ENCODE peak calls at places on chromosomes 16 and 17, in nine cellular contexts. A is Caco-2; G is right cardiac atrium; Q is CD8-positive, alpha-beta T cell; U is choroid plexus epithelial cell; F is hepatocyte; E is osteoblast; B is AG09309; C is endodermal cell. D is an unnamed sample.

GRCh38 chr17:14622622-14623101 is 321.8 kb downstream of the HS3ST3B1 start:
- DNase-seq in C (no peak), B (peak), U (no peak), Q (no peak), E (no peak), G (no peak), F (peak), A (no peak), D (no peak)

GRCh38 chr16:30084816-30085159 is 6.9 kb downstream of the TBX6 start:
- DNase-seq in A (no peak), F (no peak), B (no peak), G (peak), U (no peak), E (peak), Q (no peak), C (no peak), D (no peak)

GRCh38 chr17:74199306-74200092 is 4.0 kb upstream of the RPL38 start:
- DNase-seq in A (peak), F (peak), E (peak), G (peak), C (peak), Q (peak), U (peak), B (no peak), D (no peak)

GRCh38 chr17:82932146-82933005 is 92.6 kb upstream of the ZNF750 start:
- DNase-seq in F (no peak), C (no peak), A (peak), B (no peak), Q (no peak), U (peak), G (no peak), E (peak), D (no peak)

GRCh38 chr17:78138204-78139060 is 7.8 kb upstream of the C17orf99 start:
- DNase-seq in B (no peak), E (peak), Q (no peak), G (no peak), C (peak), A (no peak), F (no peak), U (no peak), D (no peak)

GRCh38 chr16:68885321-68885720 is 42.0 kb downstream of the TANGO6 start:
- DNase-seq in E (no peak), G (no peak), C (no peak), Q (no peak), U (no peak), A (no peak), B (no peak), F (no peak), D (no peak)

GRCh38 chr17:29112780-29113295 is 67.4 kb downstream of the MYO18A start:
- DNase-seq in F (no peak), C (no peak), G (peak), U (no peak), B (no peak), E (peak), A (no peak), Q (no peak), D (no peak)

GRCh38 chr16:30965436-30965835 is 7.9 kb downstream of the SETD1A start:
- DNase-seq in C (no peak), E (no peak), F (no peak), U (no peak), A (no peak), B (no peak), G (no peak), Q (no peak), D (no peak)

GRCh38 chr16:62738631-62739030 is 702.4 kb upstream of the CDH8 start:
- DNase-seq in G (no peak), B (no peak), Q (no peak), U (no peak), C (no peak), E (no peak), F (no peak), A (no peak), D (no peak)

DNA sequence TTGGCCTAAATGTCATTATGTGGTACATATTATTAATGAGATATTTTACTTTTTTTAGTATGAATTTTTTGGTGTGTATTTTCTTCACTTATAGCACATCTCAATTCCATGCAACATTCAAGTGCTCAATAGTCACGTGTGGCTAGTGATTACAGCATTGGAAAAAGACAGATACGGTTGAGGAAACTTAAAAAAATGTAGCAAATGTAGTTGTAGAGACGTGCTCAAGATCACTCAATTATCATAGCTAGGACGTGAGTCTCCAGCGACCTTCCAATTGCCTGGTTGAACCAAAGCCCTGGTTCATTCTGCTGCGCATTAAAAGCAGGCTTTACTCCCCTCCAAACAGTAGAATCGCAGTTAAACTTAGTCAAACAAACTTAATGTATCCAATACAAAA is 1.2 kb upstream of the LIG3 start:
- DNase-seq in B (no peak), E (no peak), A (no peak), Q (no peak), C (no peak), F (no peak), G (no peak), U (no peak), D (no peak)
- H3K4me3 ChIP-seq in B (no peak), E (no peak), A (no peak), Q (no peak), C (peak), F (no peak), G (no peak), U (no peak), D (no peak)

DNA sequence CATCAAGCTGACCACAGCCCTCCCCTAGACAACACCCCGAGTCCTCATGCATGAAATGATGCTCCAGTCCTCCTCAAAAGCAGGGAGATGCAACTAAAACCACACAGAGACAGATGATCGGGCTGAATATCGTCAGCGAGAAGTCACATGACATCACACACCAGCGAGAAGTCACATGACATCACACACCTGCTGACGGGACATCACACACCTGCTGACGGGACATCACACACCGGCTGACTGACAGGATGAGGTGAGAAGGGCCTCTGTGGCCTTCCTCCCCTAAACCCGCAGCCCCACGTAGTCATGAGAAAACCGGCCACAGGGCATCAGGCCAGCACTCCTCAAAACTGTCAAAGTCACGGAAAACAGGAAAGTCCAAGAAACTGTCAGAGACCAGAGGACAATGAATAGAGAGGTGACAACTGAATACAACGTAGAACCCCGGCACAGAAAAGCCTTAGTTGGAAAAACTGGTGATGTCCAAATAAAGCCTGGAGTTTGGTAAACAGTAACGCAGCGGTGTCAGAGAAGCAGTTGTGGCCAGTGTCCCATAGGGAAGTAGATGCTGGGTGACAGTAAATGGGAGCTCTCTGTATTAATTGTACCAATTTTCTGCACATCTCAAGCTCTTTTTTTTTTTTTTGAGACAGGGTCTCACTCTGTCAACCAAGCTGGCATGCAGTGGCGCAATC is 14.3 kb downstream of the LITAF start:
- DNase-seq in Q (peak), C (peak), G (no peak), U (no peak), A (no peak), B (no peak), E (no peak), F (no peak), D (no peak)
- H3K4me3 ChIP-seq in Q (no peak), C (no peak), G (no peak), U (no peak), A (no peak), B (no peak), E (no peak), F (no peak), D (no peak)

GRCh38 chr17:40244255-40244654 is 25.2 kb downstream of the WIPF2 start:
- DNase-seq in C (no peak), F (no peak), G (no peak), U (no peak), Q (no peak), A (no peak), E (no peak), B (no peak), D (no peak)

GRCh38 chr17:40247926-40248495 is 28.9 kb downstream of the WIPF2 start:
- DNase-seq in G (no peak), F (no peak), Q (no peak), B (no peak), E (no peak), A (no peak), C (no peak), U (no peak), D (no peak)

GRCh38 chr17:40241435-40241834 is 22.3 kb downstream of the WIPF2 start:
- DNase-seq in G (no peak), Q (no peak), A (no peak), F (no peak), C (no peak), U (no peak), B (no peak), E (no peak), D (no peak)

GRCh38 chr17:40242774-40243173 is 23.7 kb downstream of the WIPF2 start:
- DNase-seq in A (no peak), C (no peak), Q (no peak), F (no peak), U (no peak), B (no peak), G (no peak), E (no peak), D (no peak)

DNA sequence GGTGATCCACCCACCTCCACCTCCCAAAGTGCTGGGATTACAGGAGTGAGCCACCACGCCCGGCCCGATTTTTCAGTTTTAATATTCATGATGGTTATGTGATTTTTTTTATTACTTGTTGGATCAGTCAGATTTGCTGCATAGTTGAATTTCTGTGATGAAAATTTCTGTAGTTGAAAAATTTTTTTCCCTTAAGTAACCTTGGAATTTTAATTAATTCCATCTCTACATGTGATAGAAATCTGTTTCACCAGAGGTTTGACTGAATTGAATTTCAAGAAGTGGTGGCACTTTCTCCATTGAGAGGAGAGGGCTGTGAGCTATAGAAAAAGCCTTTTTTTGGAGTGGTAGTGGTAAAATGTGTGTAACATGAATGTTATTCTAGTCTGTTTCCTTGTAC is 24.7 kb downstream of the WIPF2 start:
- DNase-seq in G (no peak), F (no peak), B (no peak), C (no peak), E (no peak), Q (no peak), A (no peak), U (no peak), D (no peak)
- H3K4me3 ChIP-seq in G (no peak), F (no peak), B (no peak), C (no peak), E (no peak), Q (no peak), A (no peak), U (no peak), D (no peak)

DNA sequence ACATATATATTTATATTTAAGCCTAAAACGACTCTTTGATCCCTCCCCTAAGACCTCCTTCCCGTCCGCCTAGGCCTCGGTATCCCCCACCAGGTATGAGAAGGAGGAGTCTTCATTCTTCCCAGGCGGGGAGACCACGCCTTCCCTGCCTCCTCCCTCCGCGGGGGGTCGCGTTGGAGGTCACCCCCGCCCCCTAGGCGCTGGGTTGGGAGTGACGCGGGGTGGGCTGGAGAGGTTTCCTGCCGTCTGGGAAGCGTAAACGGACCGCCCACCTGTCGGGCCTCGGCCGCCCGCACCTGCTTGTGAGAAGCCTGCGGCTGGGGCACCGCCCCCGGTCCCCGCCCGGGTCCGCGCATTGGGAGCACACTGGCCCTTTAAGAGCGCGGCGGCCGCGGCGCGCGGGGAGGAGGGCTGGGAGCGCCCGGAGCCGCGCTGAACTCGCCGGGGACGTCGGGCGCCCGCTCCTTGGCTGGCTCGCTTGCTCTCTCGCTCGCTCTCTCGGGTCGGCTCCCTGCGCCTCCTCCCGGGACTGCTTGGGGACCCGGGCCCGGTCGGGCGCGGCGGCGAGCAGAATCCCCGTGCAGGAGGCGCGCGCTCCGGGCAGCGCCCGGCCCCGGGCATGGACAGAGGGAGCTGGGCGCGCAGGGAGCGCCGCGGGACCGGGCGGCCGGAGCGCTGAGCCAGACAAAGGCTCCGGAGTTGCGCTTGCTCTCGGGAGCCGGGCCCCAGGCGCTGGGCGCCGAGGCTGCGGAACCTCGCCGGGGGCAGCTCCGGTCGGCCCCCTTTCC is at the start of gene MMP15:
- DNase-seq in B (no peak), C (peak), E (peak), U (peak), F (peak), G (peak), Q (peak), A (peak), D (peak)
- H3K4me3 ChIP-seq in B (peak), C (peak), E (peak), U (peak), F (peak), G (peak), Q (peak), A (peak), D (peak)

D was measured in LNCaP clone FGC.